ENCODE peak calls at places on chromosomes 16 and 17, in six cellular contexts. One of them, this sample, is unnamed. For H3K36me3, the result is how much of the 10 kb centered on the place peaks cover.

GRCh38 chr16:19559242-19559910 is 3.9 kb downstream of the VPS35L start:
- DNase-seq in HCT116: peak
- DNase-seq in H1: no peak
- DNase-seq in K562: peak
- DNase-seq in GM12878: no peak
- DNase-seq in HepG2: peak
- DNase-seq in this sample: no peak

GRCh38 chr16:53744449-53744848 is 40.5 kb downstream of the FTO start:
- DNase-seq in HCT116: no peak
- DNase-seq in H1: no peak
- DNase-seq in K562: no peak
- DNase-seq in GM12878: no peak
- DNase-seq in HepG2: peak
- DNase-seq in this sample: no peak

GRCh38 chr17:42547698-42548069 is 5.0 kb upstream of the HSD17B1 start:
- DNase-seq in HCT116: no peak
- DNase-seq in H1: no peak
- DNase-seq in K562: no peak
- DNase-seq in GM12878: no peak
- DNase-seq in HepG2: no peak
- DNase-seq in this sample: no peak

GRCh38 chr16:72952404-72953301 is 95.3 kb downstream of the ZFHX3 start:
- DNase-seq in HCT116: no peak
- DNase-seq in H1: no peak
- DNase-seq in K562: no peak
- DNase-seq in GM12878: no peak
- DNase-seq in HepG2: no peak
- DNase-seq in this sample: no peak

GRCh38 chr17:330993-331701 is 21.5 kb downstream of the RPH3AL start:
- DNase-seq in HCT116: no peak
- DNase-seq in H1: no peak
- DNase-seq in K562: no peak
- DNase-seq in GM12878: no peak
- DNase-seq in HepG2: no peak
- DNase-seq in this sample: no peak

GRCh38 chr16:84774810-84775209 is 45.0 kb upstream of the CRISPLD2 start:
- DNase-seq in HCT116: no peak
- DNase-seq in H1: no peak
- DNase-seq in K562: no peak
- DNase-seq in GM12878: no peak
- DNase-seq in HepG2: no peak
- DNase-seq in this sample: no peak

GRCh38 chr17:49218941-49219913 is 8.7 kb downstream of the ABI3 start:
- DNase-seq in HCT116: no peak
- DNase-seq in H1: no peak
- DNase-seq in K562: peak
- DNase-seq in GM12878: peak
- DNase-seq in HepG2: no peak
- DNase-seq in this sample: no peak

GRCh38 chr16:77213542-77214108 is 14.4 kb downstream of the SYCE1L start:
- DNase-seq in HCT116: peak
- DNase-seq in H1: no peak
- DNase-seq in K562: no peak
- DNase-seq in GM12878: no peak
- DNase-seq in HepG2: peak
- DNase-seq in this sample: no peak

GRCh38 chr17:19652595-19652994 is 4.0 kb downstream of the ALDH3A2 start:
- DNase-seq in HCT116: no peak
- DNase-seq in H1: no peak
- DNase-seq in K562: no peak
- DNase-seq in GM12878: no peak
- DNase-seq in HepG2: no peak
- DNase-seq in this sample: no peak

GRCh38 chr16:30567991-30568638 is 3.4 kb downstream of the ZNF688 start:
- DNase-seq in HCT116: no peak
- DNase-seq in H1: no peak
- DNase-seq in K562: no peak
- DNase-seq in GM12878: peak
- DNase-seq in HepG2: peak
- DNase-seq in this sample: no peak

GRCh38 chr16:7304932-7305331 is 27.7 kb upstream of the RBFOX1 start:
- DNase-seq in HCT116: no peak
- DNase-seq in H1: no peak
- DNase-seq in K562: no peak
- DNase-seq in GM12878: no peak
- DNase-seq in HepG2: no peak
- DNase-seq in this sample: no peak

GRCh38 chr16:4301968-4302367 is 13.9 kb upstream of the GLIS2 start:
- DNase-seq in HCT116: no peak
- DNase-seq in H1: no peak
- DNase-seq in K562: no peak
- DNase-seq in GM12878: no peak
- DNase-seq in HepG2: no peak
- DNase-seq in this sample: no peak
- TF ChIP-seq ZNF274 in HCT116: no peak
- TF ChIP-seq ZNF274 in H1: no peak
- TF ChIP-seq ZNF274 in K562: no peak
- TF ChIP-seq ZNF274 in GM12878: no peak
- TF ChIP-seq ZNF274 in HepG2: no peak
- TF ChIP-seq ZNF274 in this sample: no peak

DNA sequence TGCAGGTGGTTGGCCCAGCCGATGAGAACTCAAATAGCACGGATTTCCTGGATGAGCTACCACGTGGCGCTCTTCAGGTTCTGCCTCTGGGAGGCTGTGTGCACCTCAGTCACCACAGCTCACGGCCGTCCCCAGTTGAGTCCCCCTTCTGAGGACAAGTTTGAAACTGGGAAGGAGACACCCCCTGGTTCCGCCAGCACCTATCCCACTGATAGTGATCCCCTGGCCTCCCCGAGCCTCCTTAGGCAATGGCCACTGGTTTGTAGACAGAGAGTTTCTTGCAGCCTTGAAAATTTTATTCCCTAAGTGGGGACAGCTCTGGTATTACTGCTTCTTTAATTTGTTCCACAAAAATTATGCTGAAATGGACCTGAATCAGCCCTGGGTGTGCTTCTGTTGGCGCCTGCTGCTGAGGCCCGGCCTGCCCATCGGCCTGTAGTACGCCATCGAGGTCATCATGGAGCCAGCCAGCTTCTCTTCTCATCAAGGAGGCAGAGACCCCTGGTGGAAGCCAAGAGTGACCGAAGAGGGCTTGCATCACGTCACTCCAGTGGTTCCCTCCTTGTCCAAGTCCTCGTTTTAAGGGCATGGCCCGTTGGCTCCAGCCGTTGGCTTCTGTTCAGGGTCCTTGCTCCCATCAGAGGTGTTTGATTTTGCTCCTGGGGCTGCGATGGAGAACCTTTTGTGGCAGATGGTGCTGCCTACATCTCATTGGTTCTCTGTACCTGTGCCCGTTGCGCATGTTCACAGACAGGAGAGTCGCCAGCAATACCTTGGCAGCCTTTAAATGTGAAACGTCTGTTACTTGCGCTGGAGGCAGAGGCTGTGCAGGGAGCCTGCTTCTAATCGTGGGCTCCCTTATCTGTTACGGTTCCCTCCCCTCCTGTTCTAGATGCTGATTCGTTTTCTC is 9.3 kb downstream of the SMCR8 start:
- DNase-seq in HCT116: no peak
- DNase-seq in H1: no peak
- DNase-seq in K562: no peak
- DNase-seq in GM12878: no peak
- DNase-seq in HepG2: no peak
- DNase-seq in this sample: no peak
- H3K36me3 ChIP-seq in HCT116: under half
- H3K36me3 ChIP-seq in H1: under half
- H3K36me3 ChIP-seq in K562: under half
- H3K36me3 ChIP-seq in GM12878: under half
- H3K36me3 ChIP-seq in HepG2: under half
- H3K36me3 ChIP-seq in this sample: half or more

DNA sequence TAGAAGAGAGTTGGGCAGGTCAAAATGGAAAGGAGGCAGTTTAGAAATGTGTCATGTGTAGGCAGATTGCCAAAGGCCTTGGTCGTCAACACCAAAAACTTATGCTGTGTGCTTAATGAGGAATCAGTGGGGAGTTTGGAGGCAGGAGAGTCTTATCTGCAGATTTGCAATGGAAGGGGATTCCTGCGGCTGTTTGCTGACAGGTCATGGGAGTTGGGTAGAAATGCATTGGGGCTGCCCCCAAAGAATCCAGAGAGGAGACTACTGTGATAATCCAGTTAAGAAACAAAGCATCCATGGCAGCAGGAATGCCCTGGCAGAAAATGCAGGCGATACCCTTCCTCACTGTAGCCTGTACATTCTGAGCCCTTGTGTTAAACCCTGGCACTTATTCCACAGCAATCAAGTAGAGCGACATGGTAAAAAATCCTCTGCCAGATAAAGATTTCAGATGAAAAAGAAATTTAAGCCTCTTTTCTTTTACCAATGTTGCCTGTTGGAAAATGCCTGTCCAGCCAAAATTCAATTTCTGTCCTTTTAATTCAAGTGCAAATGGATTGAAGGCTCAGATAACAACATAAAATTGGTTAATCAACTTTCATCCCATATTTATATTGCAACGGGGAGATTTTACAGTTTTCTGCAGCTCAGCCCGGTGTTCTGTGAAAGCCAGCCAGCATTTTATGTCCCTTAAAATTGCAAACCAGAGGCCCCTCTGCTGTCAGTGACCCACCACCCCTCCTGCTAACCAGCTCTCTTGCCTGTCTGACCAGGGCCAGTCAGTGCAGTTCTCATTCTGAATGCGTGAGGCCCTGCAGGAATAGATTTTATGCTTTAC is 490.9 kb upstream of the CDH5 start:
- DNase-seq in HCT116: no peak
- DNase-seq in H1: no peak
- DNase-seq in K562: no peak
- DNase-seq in GM12878: no peak
- DNase-seq in HepG2: no peak
- DNase-seq in this sample: no peak
- TF ChIP-seq ZNF274 in HCT116: no peak
- TF ChIP-seq ZNF274 in H1: no peak
- TF ChIP-seq ZNF274 in K562: no peak
- TF ChIP-seq ZNF274 in GM12878: no peak
- TF ChIP-seq ZNF274 in HepG2: no peak
- TF ChIP-seq ZNF274 in this sample: no peak

GRCh38 chr16:101586-101985 is 23.6 kb downstream of the MPG start:
- DNase-seq in HCT116: no peak
- DNase-seq in H1: no peak
- DNase-seq in K562: no peak
- DNase-seq in GM12878: no peak
- DNase-seq in HepG2: no peak
- DNase-seq in this sample: no peak

GRCh38 chr16:100989-101388 is 23.0 kb downstream of the MPG start:
- DNase-seq in HCT116: no peak
- DNase-seq in H1: no peak
- DNase-seq in K562: no peak
- DNase-seq in GM12878: no peak
- DNase-seq in HepG2: no peak
- DNase-seq in this sample: no peak

GRCh38 chr16:102060-102855 is 24.2 kb downstream of the MPG start:
- DNase-seq in HCT116: no peak
- DNase-seq in H1: no peak
- DNase-seq in K562: no peak
- DNase-seq in GM12878: no peak
- DNase-seq in HepG2: no peak
- DNase-seq in this sample: no peak

GRCh38 chr16:96935-97381 is 18.9 kb downstream of the MPG start:
- DNase-seq in HCT116: peak
- DNase-seq in H1: peak
- DNase-seq in K562: peak
- DNase-seq in GM12878: peak
- DNase-seq in HepG2: peak
- DNase-seq in this sample: peak

DNA sequence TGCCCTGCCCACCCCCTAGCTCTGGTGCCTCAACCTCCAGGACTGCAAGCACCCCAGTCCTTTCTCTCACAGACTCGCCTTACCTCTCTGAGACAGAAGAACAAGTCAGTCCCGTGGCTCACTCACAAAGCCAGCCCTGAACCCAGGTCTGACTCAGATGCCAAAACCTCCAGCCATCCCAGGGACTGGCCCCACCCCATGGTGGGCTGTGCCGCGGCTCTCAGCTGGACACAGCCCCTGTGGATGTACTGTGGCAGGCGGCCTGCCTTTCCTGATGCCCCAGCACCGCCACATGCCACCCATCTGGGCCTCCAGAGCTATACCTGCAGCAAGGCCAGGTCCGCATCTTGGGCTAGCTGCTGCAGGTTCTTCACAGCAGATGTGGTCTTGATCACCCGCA is 19.8 kb downstream of the MPG start:
- DNase-seq in HCT116: no peak
- DNase-seq in H1: no peak
- DNase-seq in K562: no peak
- DNase-seq in GM12878: no peak
- DNase-seq in HepG2: no peak
- DNase-seq in this sample: no peak
- H3K36me3 ChIP-seq in HCT116: under half
- H3K36me3 ChIP-seq in H1: under half
- H3K36me3 ChIP-seq in K562: under half
- H3K36me3 ChIP-seq in GM12878: under half
- H3K36me3 ChIP-seq in HepG2: under half
- H3K36me3 ChIP-seq in this sample: half or more

GRCh38 chr17:65564793-65565192 is 3.3 kb upstream of the AXIN2 start:
- DNase-seq in HCT116: no peak
- DNase-seq in H1: no peak
- DNase-seq in K562: no peak
- DNase-seq in GM12878: no peak
- DNase-seq in HepG2: peak
- DNase-seq in this sample: no peak
- TF ChIP-seq ZNF274 in HCT116: no peak
- TF ChIP-seq ZNF274 in H1: no peak
- TF ChIP-seq ZNF274 in K562: no peak
- TF ChIP-seq ZNF274 in GM12878: no peak
- TF ChIP-seq ZNF274 in HepG2: no peak
- TF ChIP-seq ZNF274 in this sample: no peak

GRCh38 chr17:80375186-80375585 is 39.8 kb upstream of the ENDOV start:
- DNase-seq in HCT116: no peak
- DNase-seq in H1: no peak
- DNase-seq in K562: no peak
- DNase-seq in GM12878: no peak
- DNase-seq in HepG2: no peak
- DNase-seq in this sample: no peak
- H3K36me3 ChIP-seq in HCT116: under half
- H3K36me3 ChIP-seq in H1: under half
- H3K36me3 ChIP-seq in K562: half or more
- H3K36me3 ChIP-seq in GM12878: under half
- H3K36me3 ChIP-seq in HepG2: under half
- H3K36me3 ChIP-seq in this sample: half or more

DNA sequence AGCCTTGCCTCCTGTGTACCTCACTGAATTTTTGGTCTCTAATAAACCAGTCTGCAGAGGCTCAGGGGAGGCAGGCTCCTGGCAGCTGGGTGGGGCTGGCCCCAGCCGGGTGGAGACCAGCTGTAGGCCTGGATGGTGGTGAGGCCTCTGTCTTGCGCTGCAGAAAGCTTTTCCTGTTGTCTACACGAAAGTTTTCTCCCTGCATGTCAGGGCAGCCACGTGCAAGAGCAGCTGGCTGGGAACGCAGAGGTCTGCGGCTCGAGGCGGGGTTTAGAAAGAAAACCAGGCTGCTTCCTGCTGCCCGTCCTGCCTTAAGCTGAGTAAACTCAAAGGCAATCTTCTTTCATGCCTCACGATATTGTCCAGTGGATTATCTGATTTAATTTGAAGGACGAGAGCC is 2.4 kb downstream of the SERPINF1 start:
- DNase-seq in HCT116: no peak
- DNase-seq in H1: no peak
- DNase-seq in K562: no peak
- DNase-seq in GM12878: no peak
- DNase-seq in HepG2: no peak
- DNase-seq in this sample: no peak
- TF ChIP-seq ZNF274 in HCT116: no peak
- TF ChIP-seq ZNF274 in H1: no peak
- TF ChIP-seq ZNF274 in K562: no peak
- TF ChIP-seq ZNF274 in GM12878: no peak
- TF ChIP-seq ZNF274 in HepG2: no peak
- TF ChIP-seq ZNF274 in this sample: no peak

GRCh38 chr17:80246266-80246681 is 14.4 kb upstream of the RNF213 start:
- DNase-seq in HCT116: no peak
- DNase-seq in H1: no peak
- DNase-seq in K562: no peak
- DNase-seq in GM12878: no peak
- DNase-seq in HepG2: no peak
- DNase-seq in this sample: no peak
- H3K36me3 ChIP-seq in HCT116: under half
- H3K36me3 ChIP-seq in H1: under half
- H3K36me3 ChIP-seq in K562: under half
- H3K36me3 ChIP-seq in GM12878: under half
- H3K36me3 ChIP-seq in HepG2: under half
- H3K36me3 ChIP-seq in this sample: half or more

This sample was measured in NT2/D1.